ENCODE peak calls at places on chromosome 1, in six cellular contexts. G is OCI-LY7, T is Karpas-422, K is GM23338, Y is GM23248, E is PC-9. C is an unnamed sample.
A peak's percentile ranks its signal among the peaks of the same experiment; 100 is the strongest.

GRCh38 chr1:232952514-232953175 is 2.2 kb downstream of the NTPCR start:
- DNase-seq in G (peak; percentile 73), T (peak; percentile 77), Y (peak; percentile 73), E (peak; percentile 23), K (peak; percentile 89), C (peak; percentile 66)

GRCh38 chr1:235648407-235648907 is 1.1 kb downstream of the GNG4 start:
- DNase-seq in G (no peak), Y (peak; percentile 15), K (peak; percentile 61), T (no peak), E (no peak), C (peak; percentile 83)

GRCh38 chr1:35049116-35049515 is 17.4 kb upstream of the ZMYM6 start:
- DNase-seq in Y (peak; percentile 15), E (no peak), T (peak; percentile 67), G (no peak), K (peak; percentile 34), C (no peak)

GRCh38 chr1:184078564-184079107 is 27.1 kb downstream of the TSEN15 start:
- DNase-seq in G (no peak), Y (no peak), E (no peak), T (no peak), K (no peak), C (no peak)

GRCh38 chr1:99681583-99681982 is 35.7 kb downstream of the PALMD start:
- DNase-seq in G (no peak), E (no peak), T (no peak), Y (no peak), K (no peak), C (no peak)

GRCh38 chr1:53359225-53359933 is 31.5 kb upstream of the LRP8 start:
- DNase-seq in E (no peak), G (no peak), T (no peak), Y (no peak), K (no peak), C (no peak)

GRCh38 chr1:47181955-47182680 is 7.7 kb downstream of the PDZK1IP1 start:
- DNase-seq in Y (no peak), K (no peak), E (no peak), G (no peak), T (peak; percentile 40), C (no peak)

GRCh38 chr1:31954607-31955283 is 16.6 kb upstream of the PTP4A2 start:
- DNase-seq in K (no peak), T (no peak), G (no peak), Y (peak; percentile 97), E (peak; percentile 74), C (no peak)

GRCh38 chr1:153032677-153033308 is 1.8 kb downstream of the SPRR1B start:
- DNase-seq in T (peak; percentile 77), G (peak; percentile 5), K (peak; percentile 73), E (peak; percentile 71), Y (peak; percentile 88), C (peak; percentile 5)

GRCh38 chr1:21259316-21260076 is 30.8 kb downstream of the ECE1 start:
- DNase-seq in G (no peak), K (no peak), T (no peak), E (no peak), Y (no peak), C (no peak)

GRCh38 chr1:237197470-237198425 is 155.8 kb downstream of the RYR2 start:
- DNase-seq in K (peak; percentile 71), Y (no peak), T (no peak), G (no peak), E (no peak), C (no peak)

GRCh38 chr1:246139745-246140182 is 367.3 kb downstream of the SMYD3 start:
- DNase-seq in G (no peak), E (no peak), T (no peak), Y (peak; percentile 94), K (no peak), C (no peak)

GRCh38 chr1:147515046-147515869 is 26.0 kb upstream of the BCL9 start:
- DNase-seq in K (peak; percentile 74), T (no peak), Y (peak; percentile 65), E (peak; percentile 48), G (peak; percentile 40), C (no peak)

GRCh38 chr1:68301538-68301937 is 69.2 kb upstream of the WLS start:
- DNase-seq in T (no peak), K (no peak), E (no peak), Y (peak; percentile 72), G (no peak), C (no peak)

GRCh38 chr1:230822092-230822581 is 46.2 kb downstream of the C1orf198 start:
- DNase-seq in Y (peak; percentile 67), T (no peak), G (no peak), K (no peak), E (no peak), C (no peak)

GRCh38 chr1:32390904-32391480 is 3.2 kb downstream of the BSDC1 start:
- DNase-seq in E (no peak), G (no peak), Y (no peak), T (no peak), K (no peak), C (no peak)

GRCh38 chr1:3746784-3747521 is 5.3 kb upstream of the CCDC27 start:
- DNase-seq in Y (peak; percentile 79), E (peak; percentile 90), K (peak; percentile 95), G (peak; percentile 29), T (no peak), C (peak; percentile 100)

GRCh38 chr1:98196012-98196411 is 275.2 kb upstream of the DPYD start:
- DNase-seq in T (no peak), E (no peak), G (no peak), Y (peak; percentile 9), K (no peak), C (no peak)

GRCh38 chr1:30446508-30446907 is 276.9 kb downstream of the MATN1 start:
- DNase-seq in T (no peak), Y (no peak), K (no peak), E (no peak), G (no peak), C (no peak)

GRCh38 chr1:149934326-149934725 is 2.4 kb downstream of the MTMR11 start:
- DNase-seq in T (no peak), Y (no peak), E (no peak), K (no peak), G (no peak), C (no peak)

GRCh38 chr1:202957733-202958543 is at the start of gene ADIPOR1:
- DNase-seq in E (peak; percentile 93), K (peak; percentile 94), G (peak; percentile 92), T (peak; percentile 96), Y (peak; percentile 96), C (peak; percentile 99)

GRCh38 chr1:116679828-116680628 is 12.5 kb upstream of the IGSF3 start:
- DNase-seq in G (no peak), Y (no peak), E (no peak), K (no peak), T (no peak), C (no peak)

GRCh38 chr1:116686175-116686574 is 18.6 kb upstream of the IGSF3 start:
- DNase-seq in K (no peak), E (no peak), G (no peak), T (no peak), Y (no peak), C (no peak)

GRCh38 chr1:116681343-116681899 is 13.9 kb upstream of the IGSF3 start:
- DNase-seq in T (no peak), Y (no peak), K (no peak), G (no peak), E (no peak), C (no peak)

GRCh38 chr1:116680752-116681151 is 13.2 kb upstream of the IGSF3 start:
- DNase-seq in G (no peak), E (no peak), T (no peak), K (no peak), Y (no peak), C (no peak)

DNA sequence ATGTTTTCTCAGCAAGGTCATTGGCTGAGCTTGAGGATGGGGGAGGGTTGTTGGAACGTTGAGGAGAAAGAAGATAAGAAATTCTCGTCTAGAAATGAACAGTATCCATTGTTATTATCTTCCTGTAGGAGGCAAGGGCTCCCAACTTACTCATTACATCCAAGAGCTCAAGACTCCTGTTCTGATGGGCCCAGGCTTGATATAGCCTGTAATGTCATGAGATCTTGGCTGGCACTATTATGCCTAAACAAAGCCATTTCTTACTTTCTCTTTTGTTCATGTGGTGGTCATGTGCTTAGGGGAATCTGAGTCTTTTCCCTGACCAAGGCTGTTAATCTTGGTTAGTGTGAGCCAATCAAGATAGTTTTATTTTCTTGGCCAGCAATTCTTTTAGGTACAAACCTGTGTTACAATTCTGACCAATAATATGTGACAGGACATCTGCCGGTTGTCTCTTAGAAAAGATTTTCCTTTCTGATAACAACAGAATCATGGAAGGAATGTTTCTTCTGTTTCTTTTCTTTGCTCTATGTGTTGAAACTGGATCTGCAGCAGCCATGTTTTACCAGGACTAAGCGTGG is 15.2 kb upstream of the IGSF3 start:
- DNase-seq in G (no peak), T (no peak), K (no peak), E (no peak), Y (no peak), C (no peak)
- H3K9me2 ChIP-seq in G (no peaks in the 10 kb centered on the region), T (no peaks in the 10 kb centered on the region), K (peaks cover 7% of the 10 kb centered on the region), E (no peaks in the 10 kb centered on the region), Y (no peaks in the 10 kb centered on the region), C (no peaks in the 10 kb centered on the region)

GRCh38 chr1:23417570-23417969 is 7.0 kb downstream of the TCEA3 start:
- DNase-seq in K (no peak), T (no peak), Y (peak; percentile 31), E (no peak), G (no peak), C (peak; percentile 87)
- H3K4me1 ChIP-seq in K (no peaks in the 10 kb centered on the region), T (no peaks in the 10 kb centered on the region), Y (peaks cover 14% of the 10 kb centered on the region), E (no peaks in the 10 kb centered on the region), G (no peaks in the 10 kb centered on the region), C (no peaks in the 10 kb centered on the region)

GRCh38 chr1:208211901-208212843 is 32.0 kb downstream of the PLXNA2 start:
- DNase-seq in G (no peak), K (no peak), Y (peak; percentile 24), E (no peak), T (peak; percentile 7), C (no peak)

GRCh38 chr1:208207388-208208131 is 36.6 kb downstream of the PLXNA2 start:
- DNase-seq in G (no peak), E (peak; percentile 53), T (no peak), K (peak; percentile 17), Y (peak; percentile 96), C (no peak)

GRCh38 chr1:208209286-208209685 is 34.9 kb downstream of the PLXNA2 start:
- DNase-seq in T (peak; percentile 25), K (no peak), Y (no peak), E (no peak), G (no peak), C (no peak)

GRCh38 chr1:208208132-208208487 is 36.1 kb downstream of the PLXNA2 start:
- DNase-seq in E (no peak), T (no peak), Y (peak; percentile 33), K (no peak), G (no peak), C (no peak)

GRCh38 chr1:208209896-208210589 is 34.1 kb downstream of the PLXNA2 start:
- DNase-seq in T (no peak), E (no peak), Y (no peak), K (no peak), G (no peak), C (no peak)
- H3K9me2 ChIP-seq in T (no peaks in the 10 kb centered on the region), E (no peaks in the 10 kb centered on the region), Y (no peaks in the 10 kb centered on the region), K (peaks cover 6% of the 10 kb centered on the region), G (no peaks in the 10 kb centered on the region), C (no peaks in the 10 kb centered on the region)

DNA sequence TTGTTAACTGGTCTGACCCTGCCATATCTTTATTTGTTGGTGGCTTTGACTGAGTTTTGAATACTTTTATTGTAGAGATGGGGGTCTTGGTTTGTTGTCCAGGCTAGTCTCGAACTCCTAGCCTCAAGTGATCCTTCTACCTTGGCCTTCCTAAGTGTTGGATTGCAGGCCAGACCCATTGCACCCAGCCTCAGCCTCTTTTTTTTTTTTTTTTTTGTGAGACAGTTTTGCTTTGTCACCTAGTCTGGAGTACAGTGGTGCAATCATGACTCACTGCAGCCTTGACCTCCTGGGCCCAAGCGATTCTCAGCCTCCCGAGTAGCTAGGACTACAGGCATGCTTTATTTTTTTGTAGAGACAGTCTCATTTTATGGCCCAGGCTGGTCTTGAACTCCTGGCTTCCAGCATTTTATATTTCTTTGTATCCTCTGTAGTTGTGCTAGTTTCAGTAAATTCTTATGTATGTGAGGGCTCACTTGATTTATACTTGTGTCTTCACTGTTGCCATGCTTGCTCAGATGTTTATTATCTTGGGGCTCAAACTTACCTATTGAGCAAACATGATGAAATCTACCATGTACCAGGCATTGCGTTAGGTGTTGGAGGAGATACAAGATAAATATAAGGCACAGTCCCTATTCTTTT is 24.1 kb downstream of the THRAP3 start:
- DNase-seq in G (no peak), T (no peak), Y (peak; percentile 91), E (peak; percentile 79), K (no peak), C (no peak)
- H3K4me1 ChIP-seq in G (no peaks in the 10 kb centered on the region), T (peaks cover 24% of the 10 kb centered on the region), Y (peaks cover 63% of the 10 kb centered on the region), E (peaks cover 66% of the 10 kb centered on the region), K (no peaks in the 10 kb centered on the region), C (no peaks in the 10 kb centered on the region)